ENCODE peak calls at places on chromosomes 7 and 10, in seven cellular contexts. T is neural crest cell, E is H9, W is spleen, Z is esophagus muscularis mucosa, L is fibroblast of mammary gland, H is endothelial cell. B is an unnamed sample.

GRCh38 chr7:732094-732541 is 5.0 kb upstream of the PRKAR1B start:
- DNase-seq in H (peak), T (no peak), E (peak), W (no peak), Z (no peak), L (no peak), B (peak)

GRCh38 chr7:99365318-99366141 is 9.0 kb upstream of the ARPC1B start:
- DNase-seq in L (no peak), E (peak), T (no peak), H (peak), W (peak), Z (no peak), B (no peak)

GRCh38 chr7:594212-594913 is 74.7 kb upstream of the PDGFA start:
- DNase-seq in E (no peak), Z (no peak), W (no peak), T (no peak), L (no peak), H (no peak), B (no peak)

GRCh38 chr7:157558061-157558460 is 221.3 kb downstream of the DNAJB6 start:
- DNase-seq in H (no peak), Z (no peak), L (no peak), E (no peak), W (peak), T (no peak), B (no peak)

GRCh38 chr7:116354171-116354545 is 143.8 kb downstream of the TES start:
- DNase-seq in E (no peak), L (peak), H (no peak), T (no peak), Z (no peak), W (no peak), B (no peak)

GRCh38 chr10:85641479-85641967 is 725.1 kb downstream of the GRID1 start:
- DNase-seq in T (no peak), H (no peak), L (peak), Z (no peak), W (no peak), E (no peak), B (no peak)

GRCh38 chr7:22060863-22061262 is 115.2 kb upstream of the CDCA7L start:
- DNase-seq in T (no peak), H (no peak), L (no peak), Z (no peak), W (no peak), E (no peak), B (no peak)

GRCh38 chr10:97490592-97490991 is 7.6 kb downstream of the MMS19 start:
- DNase-seq in T (no peak), L (no peak), H (no peak), E (no peak), Z (no peak), W (no peak), B (no peak)

GRCh38 chr7:133853706-133854276 is 273.3 kb upstream of the LRGUK start:
- DNase-seq in W (no peak), Z (no peak), H (peak), T (no peak), E (peak), L (peak), B (peak)

GRCh38 chr7:164882-165660 is 27.3 kb upstream of the FAM20C start:
- DNase-seq in L (no peak), E (no peak), T (no peak), Z (no peak), H (no peak), W (peak), B (no peak)

GRCh38 chr10:930415-931325 is 835 bp downstream of the LARP4B start:
- DNase-seq in Z (no peak), E (peak), T (peak), L (peak), W (peak), H (peak), B (no peak)

GRCh38 chr7:84697506-84697905 is 489.4 kb downstream of the SEMA3D start:
- DNase-seq in T (no peak), E (no peak), H (no peak), L (peak), W (no peak), Z (no peak), B (no peak)

GRCh38 chr10:102669206-102670064 is 25.2 kb downstream of the TRIM8 start:
- DNase-seq in L (peak), Z (peak), T (no peak), H (no peak), E (peak), W (no peak), B (no peak)

GRCh38 chr10:62805139-62806092 is 896 bp downstream of the ADO start:
- DNase-seq in T (peak), H (peak), L (peak), Z (no peak), E (peak), W (peak), B (no peak)

GRCh38 chr10:56319386-56319785 is 41.7 kb downstream of the ZWINT start:
- DNase-seq in H (no peak), Z (no peak), W (no peak), T (no peak), E (no peak), L (no peak), B (no peak)

GRCh38 chr10:92627845-92628480 is 35.0 kb downstream of the KIF11 start:
- DNase-seq in E (no peak), T (no peak), H (no peak), L (no peak), Z (no peak), W (no peak), B (no peak)
- TF ChIP-seq CTCF in E (peak), T (no peak), H (no peak), L (no peak), Z (no peak), W (no peak), B (no peak)

GRCh38 chr7:43520201-43520600 is 62.7 kb upstream of the STK17A start:
- DNase-seq in T (no peak), L (no peak), H (no peak), E (no peak), W (no peak), Z (peak), B (no peak)

GRCh38 chr7:43522406-43523156 is 60.3 kb upstream of the STK17A start:
- DNase-seq in Z (peak), W (no peak), H (no peak), E (no peak), L (peak), T (no peak), B (no peak)

GRCh38 chr7:43516581-43517342 is 66.1 kb upstream of the STK17A start:
- DNase-seq in H (no peak), L (peak), W (no peak), Z (no peak), T (no peak), E (no peak), B (no peak)

GRCh38 chr7:43513236-43513635 is 69.7 kb upstream of the STK17A start:
- DNase-seq in Z (no peak), E (no peak), L (no peak), T (peak), W (no peak), H (no peak), B (no peak)

GRCh38 chr7:43517464-43517863 is 65.4 kb upstream of the STK17A start:
- DNase-seq in H (no peak), E (no peak), Z (no peak), L (no peak), W (no peak), T (no peak), B (no peak)
- TF ChIP-seq CTCF in H (no peak), E (no peak), Z (no peak), L (no peak), W (no peak), T (no peak), B (no peak)

GRCh38 chr7:136391371-136391770 is 414.2 kb upstream of the MTPN start:
- DNase-seq in Z (no peak), T (no peak), W (no peak), H (no peak), L (no peak), E (no peak), B (no peak)
- TF ChIP-seq CTCF in Z (no peak), T (no peak), W (no peak), H (no peak), L (no peak), E (no peak), B (no peak)

DNA sequence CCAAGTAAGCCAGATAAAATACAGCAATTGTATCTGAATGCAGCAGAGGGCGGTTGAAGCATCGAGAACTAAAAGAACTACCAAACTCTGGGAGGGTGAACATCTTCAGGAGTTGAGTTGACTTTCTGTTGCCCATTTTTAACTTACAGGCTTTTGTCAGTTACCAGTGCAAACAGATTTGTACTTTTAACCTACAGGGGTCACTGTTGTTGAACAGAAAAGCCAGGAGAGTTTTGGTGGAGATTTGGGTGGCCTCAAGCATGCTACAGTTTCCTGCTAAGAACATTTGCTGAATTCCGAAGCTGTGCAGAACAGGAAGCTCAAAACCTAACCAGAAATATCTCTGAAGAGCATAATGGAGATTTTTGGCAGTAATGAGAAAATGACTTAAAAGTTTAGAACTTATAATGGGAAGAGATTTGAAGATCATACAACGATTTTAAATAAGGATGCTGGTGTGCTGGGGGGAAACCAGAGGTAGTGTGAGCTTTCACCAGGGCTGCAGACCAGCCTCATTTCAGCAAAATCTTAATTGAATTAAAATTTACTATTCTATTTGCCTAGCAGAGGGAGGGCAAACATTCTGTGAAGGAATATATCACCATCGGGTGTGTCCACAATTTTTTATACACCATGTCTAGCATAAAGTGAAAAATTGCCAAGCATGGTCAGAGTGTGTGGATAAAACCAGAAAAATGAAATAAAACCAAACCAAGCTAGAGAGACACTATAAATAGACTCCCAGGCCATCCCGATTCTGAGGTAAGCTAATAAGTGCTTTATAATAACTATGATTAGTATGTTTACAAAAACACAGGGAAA is 208.6 kb upstream of the CCDC6 start:
- DNase-seq in W (no peak), E (peak), Z (no peak), H (peak), T (no peak), L (peak), B (no peak)
- TF ChIP-seq CTCF in W (peak), E (peak), Z (peak), H (peak), T (peak), L (peak), B (peak)

GRCh38 chr7:158648787-158649186 is 55.8 kb downstream of the NCAPG2 start:
- DNase-seq in E (no peak), T (no peak), H (no peak), W (no peak), Z (no peak), L (peak), B (no peak)
- TF ChIP-seq CTCF in E (no peak), T (no peak), H (no peak), W (no peak), Z (no peak), L (no peak), B (no peak)

DNA sequence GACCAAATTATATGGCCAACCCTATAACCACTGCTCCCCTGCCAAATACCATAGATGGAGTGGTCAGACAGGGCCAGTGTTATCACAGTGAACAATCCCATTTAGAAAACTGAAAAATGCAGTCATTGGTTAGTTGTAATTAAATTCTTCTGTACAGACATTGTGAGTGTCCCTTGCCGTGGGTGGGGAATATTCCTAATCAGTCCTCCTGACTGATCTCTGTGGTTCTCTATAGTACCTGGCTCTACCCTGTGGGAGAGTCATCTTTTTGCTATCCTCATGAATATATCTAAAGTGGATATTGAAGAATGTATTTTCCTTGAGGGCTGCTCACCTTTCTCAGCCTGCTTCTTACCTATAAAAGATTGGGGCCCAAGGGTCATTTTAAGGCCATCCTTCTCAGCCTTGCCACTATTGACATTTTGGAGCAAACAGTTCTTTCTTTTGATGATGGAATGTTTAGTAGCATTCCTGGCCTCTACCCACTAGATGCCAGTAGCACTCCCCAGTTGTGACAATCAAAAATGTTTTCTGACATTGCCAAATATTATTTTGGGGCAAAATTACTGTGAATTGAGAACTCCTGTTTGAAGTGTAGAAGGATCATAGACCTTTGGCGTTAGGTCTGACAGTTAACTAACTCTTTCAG is 110.2 kb downstream of the MAPK8 start:
- DNase-seq in Z (no peak), W (no peak), L (no peak), E (no peak), H (no peak), T (no peak), B (no peak)
- TF ChIP-seq CTCF in Z (no peak), W (no peak), L (no peak), E (no peak), H (no peak), T (no peak), B (peak)